ENCODE peak calls at places on chromosomes 16 and 17, in eight cellular contexts. X, F, Q, V, K, J, Z and M are unnamed samples.

GRCh38 chr17:51371732-51372151 is 111.4 kb downstream of the UTP18 start:
- DNase-seq in J (peak), V (peak), K (no peak), Z (peak), X (peak), F (peak), Q (no peak), M (no peak)

GRCh38 chr17:33144837-33145236 is 148.3 kb downstream of the ASIC2 start:
- DNase-seq in F (no peak), K (no peak), Q (no peak), X (no peak), V (no peak), J (no peak), Z (no peak), M (no peak)

GRCh38 chr16:50449800-50450199 is 81.0 kb upstream of the BRD7 start:
- DNase-seq in Q (no peak), J (no peak), X (no peak), K (no peak), V (no peak), Z (no peak), F (no peak), M (no peak)

GRCh38 chr16:73956592-73957495 is 339.8 kb upstream of the PSMD7 start:
- DNase-seq in V (no peak), K (peak), X (no peak), F (peak), J (peak), Q (no peak), Z (peak), M (no peak)

GRCh38 chr17:15392326-15392739 is 50.9 kb upstream of the TEKT3 start:
- DNase-seq in J (no peak), K (no peak), Q (no peak), X (no peak), V (no peak), F (peak), Z (peak), M (no peak)

GRCh38 chr16:51137097-51137496 is 14.0 kb downstream of the SALL1 start:
- DNase-seq in J (no peak), Q (no peak), K (no peak), F (no peak), Z (no peak), X (no peak), V (no peak), M (no peak)

GRCh38 chr16:75420987-75421819 is 12.1 kb downstream of the CFDP1 start:
- DNase-seq in X (no peak), J (peak), V (peak), Z (peak), F (peak), K (peak), Q (no peak), M (no peak)

GRCh38 chr16:69618307-69618706 is 52.5 kb downstream of the NFAT5 start:
- DNase-seq in J (no peak), X (no peak), V (no peak), F (peak), Z (peak), K (no peak), Q (no peak), M (no peak)

GRCh38 chr17:42675348-42675983 is 1.3 kb downstream of the PLEKHH3 start:
- DNase-seq in K (peak), Z (peak), V (no peak), Q (no peak), J (peak), F (no peak), X (no peak), M (no peak)

GRCh38 chr17:65228734-65229390 is 91.7 kb downstream of the RGS9 start:
- DNase-seq in V (no peak), K (no peak), Q (no peak), J (no peak), F (peak), X (peak), Z (peak), M (no peak)
- H3K4me3 ChIP-seq in V (no peak), K (no peak), Q (peak), J (no peak), F (no peak), X (peak), Z (no peak), M (peak)

GRCh38 chr17:59329558-59330313 is 1.7 kb upstream of the YPEL2 start:
- DNase-seq in V (peak), Z (peak), X (peak), K (peak), F (peak), J (peak), Q (peak), M (peak)
- H3K4me3 ChIP-seq in V (no peak), Z (no peak), X (peak), K (no peak), F (no peak), J (no peak), Q (no peak), M (peak)

DNA sequence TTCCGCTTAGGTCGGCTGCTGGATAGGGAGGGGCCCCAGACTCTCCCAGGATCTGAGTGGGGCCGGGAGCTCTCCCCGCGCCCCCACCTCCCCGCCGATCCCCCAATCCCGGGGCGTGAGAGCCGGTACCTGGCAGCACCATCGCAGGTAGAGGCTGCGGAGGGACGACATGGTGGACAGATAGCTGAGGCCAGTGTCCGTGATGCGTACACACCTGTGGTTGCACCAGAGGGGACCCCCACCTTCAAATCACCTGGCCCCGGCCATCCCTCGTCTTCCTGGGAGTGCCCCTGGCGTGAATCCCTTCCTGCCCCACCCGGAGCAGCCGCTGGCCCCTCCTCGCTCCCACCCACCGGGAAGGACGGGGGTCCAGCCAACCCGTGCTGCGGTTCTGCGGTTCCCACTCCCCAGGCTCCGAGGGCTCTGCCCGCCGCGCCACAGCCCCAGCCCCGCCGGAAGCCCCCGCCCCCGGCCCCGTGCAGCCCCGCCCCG is 4.7 kb upstream of the WDR24 start:
- DNase-seq in Z (no peak), F (no peak), X (no peak), V (no peak), Q (no peak), K (no peak), J (no peak), M (no peak)
- H3K4me3 ChIP-seq in Z (no peak), F (no peak), X (no peak), V (peak), Q (peak), K (no peak), J (peak), M (peak)

GRCh38 chr17:74971842-74972106 is 785 bp downstream of the HID1 start:
- DNase-seq in Q (no peak), K (no peak), V (no peak), J (no peak), F (no peak), X (no peak), Z (no peak), M (no peak)
- H3K4me3 ChIP-seq in Q (no peak), K (peak), V (no peak), J (peak), F (no peak), X (no peak), Z (peak), M (peak)

GRCh38 chr17:56909742-56910508 is 3.9 kb downstream of the TRIM25 start:
- DNase-seq in F (no peak), J (no peak), Q (no peak), K (no peak), V (no peak), Z (no peak), X (no peak), M (no peak)
- H3K4me3 ChIP-seq in F (no peak), J (no peak), Q (no peak), K (no peak), V (no peak), Z (no peak), X (peak), M (peak)

DNA sequence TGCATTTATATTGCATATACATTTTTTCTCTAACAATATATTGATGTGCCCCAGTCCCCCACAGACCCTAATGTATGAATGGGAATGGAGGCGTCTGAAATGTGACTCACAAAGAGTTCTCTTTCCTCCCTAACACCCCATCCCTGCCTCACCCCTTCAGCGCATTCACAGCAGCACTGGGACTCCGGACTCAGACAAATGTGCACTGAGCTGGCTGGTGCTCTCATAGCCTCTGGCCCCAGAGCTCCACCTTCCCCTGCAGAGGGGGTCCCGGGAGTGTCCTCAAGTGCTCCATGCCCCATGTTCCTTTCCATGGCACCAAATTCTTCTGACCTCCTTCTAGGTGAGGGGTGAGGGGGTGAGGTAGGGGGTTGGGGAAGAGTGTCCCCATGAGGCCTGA is 20.6 kb downstream of the NPTX1 start:
- DNase-seq in X (no peak), V (no peak), J (no peak), K (no peak), Z (peak), Q (no peak), F (no peak), M (no peak)
- H3K4me3 ChIP-seq in X (peak), V (no peak), J (peak), K (no peak), Z (peak), Q (no peak), F (no peak), M (no peak)

GRCh38 chr16:53769787-53770186 is 65.8 kb downstream of the FTO start:
- DNase-seq in V (no peak), X (no peak), F (no peak), K (no peak), J (no peak), Q (no peak), Z (no peak), M (no peak)

GRCh38 chr16:53770641-53771040 is 66.7 kb downstream of the FTO start:
- DNase-seq in X (no peak), J (no peak), K (no peak), V (no peak), Q (no peak), F (peak), Z (no peak), M (no peak)

GRCh38 chr16:53768167-53768566 is 64.2 kb downstream of the FTO start:
- DNase-seq in K (no peak), Q (no peak), J (no peak), F (peak), Z (peak), X (no peak), V (no peak), M (no peak)

GRCh38 chr16:53768593-53768992 is 64.6 kb downstream of the FTO start:
- DNase-seq in Q (no peak), F (peak), K (no peak), Z (peak), X (no peak), J (no peak), V (no peak), M (no peak)

GRCh38 chr16:53769185-53769584 is 65.2 kb downstream of the FTO start:
- DNase-seq in V (no peak), K (no peak), Q (no peak), F (no peak), J (no peak), X (no peak), Z (no peak), M (no peak)
- H3K4me3 ChIP-seq in V (no peak), K (no peak), Q (no peak), F (no peak), J (no peak), X (no peak), Z (no peak), M (no peak)